ENCODE peak calls at places on chromosomes 6 and 20, in seven cellular contexts. S is nephron progenitor cell, X is epithelial cell of esophagus, K is uterus, V is cardiac fibroblast, G is posterior vena cava, P is tibial nerve. D is an unnamed sample.

GRCh38 chr20:33415948-33416347 is 14.6 kb upstream of the CDK5RAP1 start:
- DNase-seq in S (peak), K (no peak), P (peak), V (peak), G (no peak), X (peak), D (no peak)

GRCh38 chr20:54554006-54554405 is 78.6 kb downstream of the DOK5 start:
- DNase-seq in P (no peak), K (no peak), X (no peak), V (no peak), G (no peak), S (no peak), D (no peak)

GRCh38 chr6:128557086-128557485 is 36.7 kb upstream of the PTPRK start:
- DNase-seq in P (no peak), V (no peak), K (no peak), S (no peak), X (no peak), G (no peak), D (no peak)

GRCh38 chr6:128491643-128492206 is 28.7 kb downstream of the PTPRK start:
- DNase-seq in G (no peak), V (peak), X (peak), S (no peak), P (no peak), K (peak), D (no peak)

GRCh38 chr20:36491901-36492617 is 49.3 kb upstream of the MYL9 start:
- DNase-seq in X (peak), G (peak), K (no peak), S (no peak), V (peak), P (no peak), D (no peak)

GRCh38 chr6:152001408-152001807 is 193.9 kb downstream of the ESR1 start:
- DNase-seq in P (no peak), K (no peak), V (no peak), X (no peak), G (no peak), S (no peak), D (no peak)

GRCh38 chr6:128117916-128118315 is 217.1 kb upstream of the THEMIS start:
- DNase-seq in P (no peak), X (no peak), K (no peak), G (no peak), S (no peak), V (peak), D (no peak)

GRCh38 chr6:390914-391558 is 516 bp upstream of the IRF4 start:
- DNase-seq in X (no peak), G (no peak), P (no peak), K (no peak), V (peak), S (no peak), D (peak)

GRCh38 chr6:1984346-1984994 is 260.9 kb downstream of the GMDS start:
- DNase-seq in X (no peak), S (no peak), P (no peak), V (no peak), K (no peak), G (no peak), D (no peak)

GRCh38 chr6:79781916-79782315 is 150.8 kb downstream of the SH3BGRL2 start:
- DNase-seq in K (no peak), G (no peak), S (no peak), X (no peak), V (no peak), P (no peak), D (no peak)

GRCh38 chr6:19327246-19327645 is 509.9 kb upstream of the ID4 start:
- DNase-seq in K (no peak), V (peak), G (no peak), X (peak), P (no peak), S (no peak), D (no peak)

GRCh38 chr6:17962436-17963031 is 24.9 kb downstream of the KIF13A start:
- DNase-seq in K (peak), X (peak), S (no peak), P (peak), V (peak), G (peak), D (no peak)

GRCh38 chr6:164911873-164912580 is 397.4 kb downstream of the C6orf118 start:
- DNase-seq in P (no peak), G (no peak), X (no peak), S (no peak), V (no peak), K (no peak), D (no peak)

GRCh38 chr6:13496508-13497180 is 9.2 kb upstream of the GFOD1 start:
- DNase-seq in V (peak), X (no peak), K (no peak), P (no peak), S (no peak), G (no peak), D (no peak)

GRCh38 chr20:51383891-51384510 is 158.5 kb downstream of the NFATC2 start:
- DNase-seq in V (no peak), K (no peak), G (no peak), S (no peak), P (no peak), X (peak), D (no peak)

GRCh38 chr6:115934829-115935228 is 125.9 kb downstream of the FRK start:
- DNase-seq in G (no peak), S (no peak), X (no peak), V (no peak), K (no peak), P (no peak), D (no peak)

GRCh38 chr6:12315292-12316081 is 25.3 kb downstream of the EDN1 start:
- DNase-seq in K (no peak), S (no peak), P (no peak), V (no peak), G (no peak), X (no peak), D (no peak)

GRCh38 chr20:50629675-50630055 is 61.7 kb downstream of the RIPOR3 start:
- DNase-seq in G (no peak), V (no peak), P (no peak), X (no peak), K (no peak), S (no peak), D (no peak)

GRCh38 chr6:118660218-118660569 is 8.8 kb upstream of the CEP85L start:
- DNase-seq in S (no peak), G (peak), X (no peak), V (peak), K (peak), P (no peak), D (no peak)

GRCh38 chr20:38434310-38434741 is 802 bp downstream of the SNHG17 start:
- DNase-seq in X (peak), S (peak), G (no peak), K (no peak), V (peak), P (no peak), D (peak)

GRCh38 chr6:56096946-56097345 is 150.4 kb downstream of the COL21A1 start:
- DNase-seq in S (no peak), V (no peak), X (no peak), G (no peak), P (no peak), K (no peak), D (no peak)

GRCh38 chr20:37723668-37724067 is 29.8 kb downstream of the CTNNBL1 start:
- DNase-seq in V (no peak), X (no peak), P (no peak), S (no peak), G (no peak), K (no peak), D (no peak)

D was measured in activated B cell treated with CpG ODN at 0.5 μM for 24 hours.